ENCODE peak calls at places on chromosomes 16 and 17, in ten cellular contexts. One of them, this sample, is unnamed.

GRCh38 chr17:46964315-46965265 is 14.5 kb downstream of the RPRML start:
- DNase-seq in HepG2: no peak
- DNase-seq in tibial artery: no peak
- DNase-seq in kidney: peak
- DNase-seq in Peyer's patch: no peak
- DNase-seq in effector memory CD4-positive, alpha-beta T cell: no peak
- DNase-seq in GM23338: peak
- DNase-seq in DND-41: peak
- DNase-seq in A549: no peak
- DNase-seq in choroid plexus epithelial cell: peak
- DNase-seq in this sample: no peak

GRCh38 chr16:30397776-30398659 is 2.8 kb downstream of the ZNF48 start:
- DNase-seq in Peyer's patch: no peak
- DNase-seq in A549: no peak
- DNase-seq in HepG2: no peak
- DNase-seq in effector memory CD4-positive, alpha-beta T cell: no peak
- DNase-seq in kidney: no peak
- DNase-seq in tibial artery: no peak
- DNase-seq in choroid plexus epithelial cell: no peak
- DNase-seq in DND-41: no peak
- DNase-seq in GM23338: no peak
- DNase-seq in this sample: no peak

GRCh38 chr16:27860091-27860490 is 203.4 kb downstream of the GSG1L start:
- DNase-seq in tibial artery: no peak
- DNase-seq in HepG2: no peak
- DNase-seq in Peyer's patch: no peak
- DNase-seq in A549: no peak
- DNase-seq in kidney: no peak
- DNase-seq in effector memory CD4-positive, alpha-beta T cell: no peak
- DNase-seq in DND-41: no peak
- DNase-seq in GM23338: no peak
- DNase-seq in choroid plexus epithelial cell: no peak
- DNase-seq in this sample: peak

GRCh38 chr16:61946019-61946418 is 90.2 kb downstream of the CDH8 start:
- DNase-seq in GM23338: peak
- DNase-seq in choroid plexus epithelial cell: no peak
- DNase-seq in effector memory CD4-positive, alpha-beta T cell: no peak
- DNase-seq in HepG2: no peak
- DNase-seq in DND-41: no peak
- DNase-seq in tibial artery: no peak
- DNase-seq in A549: no peak
- DNase-seq in kidney: no peak
- DNase-seq in Peyer's patch: no peak
- DNase-seq in this sample: no peak

GRCh38 chr16:70770968-70771552 is 29.9 kb downstream of the VAC14 start:
- DNase-seq in HepG2: peak
- DNase-seq in Peyer's patch: peak
- DNase-seq in GM23338: peak
- DNase-seq in effector memory CD4-positive, alpha-beta T cell: no peak
- DNase-seq in DND-41: peak
- DNase-seq in tibial artery: peak
- DNase-seq in kidney: no peak
- DNase-seq in choroid plexus epithelial cell: peak
- DNase-seq in A549: peak
- DNase-seq in this sample: peak

GRCh38 chr16:10606607-10607006 is 26.2 kb upstream of the EMP2 start:
- DNase-seq in HepG2: no peak
- DNase-seq in DND-41: no peak
- DNase-seq in A549: no peak
- DNase-seq in choroid plexus epithelial cell: no peak
- DNase-seq in effector memory CD4-positive, alpha-beta T cell: no peak
- DNase-seq in Peyer's patch: no peak
- DNase-seq in GM23338: no peak
- DNase-seq in tibial artery: no peak
- DNase-seq in kidney: no peak
- DNase-seq in this sample: no peak

GRCh38 chr17:64472564-64472963 is 23.6 kb downstream of the MILR1 start:
- DNase-seq in GM23338: no peak
- DNase-seq in choroid plexus epithelial cell: no peak
- DNase-seq in DND-41: no peak
- DNase-seq in effector memory CD4-positive, alpha-beta T cell: no peak
- DNase-seq in HepG2: no peak
- DNase-seq in tibial artery: no peak
- DNase-seq in Peyer's patch: no peak
- DNase-seq in kidney: no peak
- DNase-seq in A549: no peak
- DNase-seq in this sample: no peak

GRCh38 chr16:27403601-27403992 is 1.6 kb downstream of the IL21R start:
- DNase-seq in choroid plexus epithelial cell: no peak
- DNase-seq in GM23338: no peak
- DNase-seq in kidney: no peak
- DNase-seq in HepG2: no peak
- DNase-seq in A549: no peak
- DNase-seq in DND-41: no peak
- DNase-seq in Peyer's patch: no peak
- DNase-seq in tibial artery: no peak
- DNase-seq in effector memory CD4-positive, alpha-beta T cell: no peak
- DNase-seq in this sample: no peak

GRCh38 chr16:67158637-67159600 is 790 bp downstream of the TRADD start:
- DNase-seq in A549: peak
- DNase-seq in Peyer's patch: peak
- DNase-seq in GM23338: peak
- DNase-seq in HepG2: peak
- DNase-seq in tibial artery: no peak
- DNase-seq in choroid plexus epithelial cell: no peak
- DNase-seq in kidney: peak
- DNase-seq in effector memory CD4-positive, alpha-beta T cell: peak
- DNase-seq in DND-41: peak
- DNase-seq in this sample: peak

GRCh38 chr17:5011928-5012327 is 14.2 kb downstream of the KIF1C start:
- DNase-seq in choroid plexus epithelial cell: peak
- DNase-seq in effector memory CD4-positive, alpha-beta T cell: no peak
- DNase-seq in tibial artery: no peak
- DNase-seq in A549: no peak
- DNase-seq in HepG2: no peak
- DNase-seq in GM23338: no peak
- DNase-seq in kidney: no peak
- DNase-seq in DND-41: no peak
- DNase-seq in Peyer's patch: no peak
- DNase-seq in this sample: no peak

GRCh38 chr16:14586637-14587036 is 43.4 kb downstream of the PARN start:
- DNase-seq in DND-41: no peak
- DNase-seq in kidney: no peak
- DNase-seq in tibial artery: no peak
- DNase-seq in A549: no peak
- DNase-seq in Peyer's patch: no peak
- DNase-seq in HepG2: no peak
- DNase-seq in GM23338: no peak
- DNase-seq in effector memory CD4-positive, alpha-beta T cell: no peak
- DNase-seq in choroid plexus epithelial cell: no peak
- DNase-seq in this sample: no peak

GRCh38 chr17:42459256-42459982 is 741 bp downstream of the ATP6V0A1 start:
- DNase-seq in tibial artery: peak
- DNase-seq in effector memory CD4-positive, alpha-beta T cell: no peak
- DNase-seq in DND-41: no peak
- DNase-seq in kidney: peak
- DNase-seq in Peyer's patch: peak
- DNase-seq in A549: peak
- DNase-seq in GM23338: peak
- DNase-seq in choroid plexus epithelial cell: peak
- DNase-seq in HepG2: peak
- DNase-seq in this sample: peak

GRCh38 chr17:2691965-2692780 is 19.4 kb downstream of the CLUH start:
- DNase-seq in tibial artery: peak
- DNase-seq in kidney: peak
- DNase-seq in choroid plexus epithelial cell: no peak
- DNase-seq in Peyer's patch: peak
- DNase-seq in A549: no peak
- DNase-seq in GM23338: peak
- DNase-seq in effector memory CD4-positive, alpha-beta T cell: no peak
- DNase-seq in HepG2: no peak
- DNase-seq in DND-41: no peak
- DNase-seq in this sample: no peak

GRCh38 chr17:45236002-45236606 is 14.4 kb downstream of the FMNL1 start:
- DNase-seq in GM23338: no peak
- DNase-seq in HepG2: no peak
- DNase-seq in choroid plexus epithelial cell: no peak
- DNase-seq in DND-41: no peak
- DNase-seq in A549: no peak
- DNase-seq in kidney: no peak
- DNase-seq in Peyer's patch: no peak
- DNase-seq in effector memory CD4-positive, alpha-beta T cell: no peak
- DNase-seq in tibial artery: no peak
- DNase-seq in this sample: no peak

GRCh38 chr16:7325835-7326234 is 6.8 kb upstream of the RBFOX1 start:
- DNase-seq in tibial artery: no peak
- DNase-seq in kidney: no peak
- DNase-seq in DND-41: no peak
- DNase-seq in HepG2: no peak
- DNase-seq in Peyer's patch: no peak
- DNase-seq in choroid plexus epithelial cell: no peak
- DNase-seq in effector memory CD4-positive, alpha-beta T cell: no peak
- DNase-seq in A549: no peak
- DNase-seq in GM23338: no peak
- DNase-seq in this sample: no peak

GRCh38 chr16:85833540-85833914 is 34.0 kb downstream of the COX4I1 start:
- DNase-seq in GM23338: no peak
- DNase-seq in Peyer's patch: peak
- DNase-seq in HepG2: no peak
- DNase-seq in effector memory CD4-positive, alpha-beta T cell: no peak
- DNase-seq in A549: no peak
- DNase-seq in choroid plexus epithelial cell: no peak
- DNase-seq in kidney: peak
- DNase-seq in DND-41: no peak
- DNase-seq in tibial artery: no peak
- DNase-seq in this sample: no peak

GRCh38 chr16:27973678-27974077 is 89.8 kb downstream of the GSG1L start:
- DNase-seq in DND-41: no peak
- DNase-seq in GM23338: peak
- DNase-seq in kidney: no peak
- DNase-seq in tibial artery: no peak
- DNase-seq in effector memory CD4-positive, alpha-beta T cell: no peak
- DNase-seq in HepG2: no peak
- DNase-seq in Peyer's patch: no peak
- DNase-seq in choroid plexus epithelial cell: no peak
- DNase-seq in A549: no peak
- DNase-seq in this sample: no peak

GRCh38 chr17:10192500-10192899 is 5.9 kb downstream of the GAS7 start:
- DNase-seq in tibial artery: no peak
- DNase-seq in effector memory CD4-positive, alpha-beta T cell: no peak
- DNase-seq in GM23338: no peak
- DNase-seq in choroid plexus epithelial cell: no peak
- DNase-seq in Peyer's patch: no peak
- DNase-seq in A549: no peak
- DNase-seq in DND-41: no peak
- DNase-seq in HepG2: no peak
- DNase-seq in kidney: no peak
- DNase-seq in this sample: no peak

GRCh38 chr17:10195090-10195489 is 3.3 kb downstream of the GAS7 start:
- DNase-seq in DND-41: no peak
- DNase-seq in HepG2: no peak
- DNase-seq in choroid plexus epithelial cell: no peak
- DNase-seq in Peyer's patch: no peak
- DNase-seq in kidney: no peak
- DNase-seq in A549: no peak
- DNase-seq in tibial artery: no peak
- DNase-seq in effector memory CD4-positive, alpha-beta T cell: no peak
- DNase-seq in GM23338: no peak
- DNase-seq in this sample: no peak

GRCh38 chr17:10193632-10194031 is 4.8 kb downstream of the GAS7 start:
- DNase-seq in tibial artery: no peak
- DNase-seq in GM23338: no peak
- DNase-seq in kidney: no peak
- DNase-seq in A549: no peak
- DNase-seq in DND-41: no peak
- DNase-seq in HepG2: no peak
- DNase-seq in Peyer's patch: no peak
- DNase-seq in choroid plexus epithelial cell: no peak
- DNase-seq in effector memory CD4-positive, alpha-beta T cell: no peak
- DNase-seq in this sample: no peak

GRCh38 chr17:10196384-10196783 is 2.0 kb downstream of the GAS7 start:
- DNase-seq in kidney: no peak
- DNase-seq in tibial artery: no peak
- DNase-seq in A549: no peak
- DNase-seq in choroid plexus epithelial cell: no peak
- DNase-seq in HepG2: no peak
- DNase-seq in Peyer's patch: no peak
- DNase-seq in DND-41: no peak
- DNase-seq in effector memory CD4-positive, alpha-beta T cell: no peak
- DNase-seq in GM23338: no peak
- DNase-seq in this sample: no peak

GRCh38 chr17:10192963-10193362 is 5.4 kb downstream of the GAS7 start:
- DNase-seq in Peyer's patch: no peak
- DNase-seq in A549: no peak
- DNase-seq in DND-41: no peak
- DNase-seq in tibial artery: no peak
- DNase-seq in choroid plexus epithelial cell: peak
- DNase-seq in kidney: no peak
- DNase-seq in HepG2: no peak
- DNase-seq in GM23338: no peak
- DNase-seq in effector memory CD4-positive, alpha-beta T cell: no peak
- DNase-seq in this sample: no peak
- H3K4me3 ChIP-seq in Peyer's patch: no peak
- H3K4me3 ChIP-seq in A549: no peak
- H3K4me3 ChIP-seq in DND-41: no peak
- H3K4me3 ChIP-seq in tibial artery: no peak
- H3K4me3 ChIP-seq in choroid plexus epithelial cell: no peak
- H3K4me3 ChIP-seq in kidney: no peak
- H3K4me3 ChIP-seq in HepG2: no peak
- H3K4me3 ChIP-seq in GM23338: no peak
- H3K4me3 ChIP-seq in effector memory CD4-positive, alpha-beta T cell: no peak
- H3K4me3 ChIP-seq in this sample: no peak

GRCh38 chr17:38353668-38354067 is 2.0 kb downstream of the SOCS7 start:
- DNase-seq in kidney: peak
- DNase-seq in A549: no peak
- DNase-seq in GM23338: no peak
- DNase-seq in choroid plexus epithelial cell: no peak
- DNase-seq in Peyer's patch: no peak
- DNase-seq in effector memory CD4-positive, alpha-beta T cell: no peak
- DNase-seq in tibial artery: no peak
- DNase-seq in DND-41: no peak
- DNase-seq in HepG2: no peak
- DNase-seq in this sample: no peak
- H3K4me3 ChIP-seq in kidney: peak
- H3K4me3 ChIP-seq in A549: no peak
- H3K4me3 ChIP-seq in GM23338: peak
- H3K4me3 ChIP-seq in choroid plexus epithelial cell: no peak
- H3K4me3 ChIP-seq in Peyer's patch: no peak
- H3K4me3 ChIP-seq in effector memory CD4-positive, alpha-beta T cell: no peak
- H3K4me3 ChIP-seq in tibial artery: peak
- H3K4me3 ChIP-seq in DND-41: peak
- H3K4me3 ChIP-seq in HepG2: peak
- H3K4me3 ChIP-seq in this sample: peak

GRCh38 chr16:54585094-54585493 is 298.5 kb upstream of the IRX3 start:
- DNase-seq in choroid plexus epithelial cell: no peak
- DNase-seq in GM23338: peak
- DNase-seq in HepG2: no peak
- DNase-seq in effector memory CD4-positive, alpha-beta T cell: no peak
- DNase-seq in DND-41: no peak
- DNase-seq in kidney: no peak
- DNase-seq in A549: no peak
- DNase-seq in Peyer's patch: no peak
- DNase-seq in tibial artery: no peak
- DNase-seq in this sample: no peak
- H3K4me3 ChIP-seq in choroid plexus epithelial cell: no peak
- H3K4me3 ChIP-seq in GM23338: peak
- H3K4me3 ChIP-seq in HepG2: no peak
- H3K4me3 ChIP-seq in effector memory CD4-positive, alpha-beta T cell: no peak
- H3K4me3 ChIP-seq in DND-41: no peak
- H3K4me3 ChIP-seq in kidney: no peak
- H3K4me3 ChIP-seq in A549: no peak
- H3K4me3 ChIP-seq in Peyer's patch: no peak
- H3K4me3 ChIP-seq in tibial artery: no peak
- H3K4me3 ChIP-seq in this sample: no peak

GRCh38 chr17:81553616-81554181 is 1.5 kb upstream of the FAAP100 start:
- DNase-seq in GM23338: no peak
- DNase-seq in kidney: peak
- DNase-seq in HepG2: no peak
- DNase-seq in choroid plexus epithelial cell: peak
- DNase-seq in effector memory CD4-positive, alpha-beta T cell: no peak
- DNase-seq in tibial artery: peak
- DNase-seq in Peyer's patch: no peak
- DNase-seq in DND-41: peak
- DNase-seq in A549: peak
- DNase-seq in this sample: no peak
- H3K4me3 ChIP-seq in GM23338: peak
- H3K4me3 ChIP-seq in kidney: peak
- H3K4me3 ChIP-seq in HepG2: peak
- H3K4me3 ChIP-seq in choroid plexus epithelial cell: peak
- H3K4me3 ChIP-seq in effector memory CD4-positive, alpha-beta T cell: peak
- H3K4me3 ChIP-seq in tibial artery: peak
- H3K4me3 ChIP-seq in Peyer's patch: peak
- H3K4me3 ChIP-seq in DND-41: peak
- H3K4me3 ChIP-seq in A549: peak
- H3K4me3 ChIP-seq in this sample: peak

This sample was measured in psoas muscle.